ENCODE peak calls at places on chromosomes 1 and 21, in seven cellular contexts. A is kidney; C is ascending aorta; T is lung; K is CD8-positive, alpha-beta T cell; B is OCI-LY7; O is cardiac fibroblast. Q is an unnamed sample.

GRCh38 chr1:97573560-97573959 is 347.3 kb downstream of the DPYD start:
- DNase-seq in K (no peak), B (no peak), O (no peak), T (no peak), A (no peak), C (no peak), Q (no peak)

GRCh38 chr1:100348549-100349144 is 3.7 kb upstream of the CDC14A start:
- DNase-seq in O (no peak), B (no peak), T (no peak), A (no peak), K (no peak), C (no peak), Q (no peak)

GRCh38 chr1:241276391-241276790 is 80.6 kb downstream of the RGS7 start:
- DNase-seq in A (no peak), T (no peak), O (no peak), B (no peak), K (no peak), C (no peak), Q (no peak)

GRCh38 chr1:201282931-201283829 is at the start of gene PKP1:
- DNase-seq in A (peak), K (no peak), B (no peak), C (no peak), O (peak), T (no peak), Q (no peak)

GRCh38 chr1:156894711-156895407 is 1.3 kb downstream of the PEAR1 start:
- DNase-seq in B (no peak), O (peak), K (no peak), T (no peak), C (no peak), A (peak), Q (no peak)

GRCh38 chr1:29671957-29672356 is 435.6 kb downstream of the PTPRU start:
- DNase-seq in O (no peak), A (no peak), K (no peak), T (peak), C (peak), B (no peak), Q (no peak)

GRCh38 chr21:15442743-15443142 is 287.0 kb upstream of the USP25 start:
- DNase-seq in K (no peak), A (no peak), T (no peak), B (no peak), O (no peak), C (no peak), Q (no peak)

GRCh38 chr1:116852910-116853309 is 56.8 kb upstream of the PTGFRN start:
- DNase-seq in C (no peak), B (no peak), O (no peak), A (no peak), T (no peak), K (no peak), Q (no peak)

GRCh38 chr1:245810789-245811337 is 656.1 kb downstream of the KIF26B start:
- DNase-seq in B (peak), A (no peak), O (no peak), K (no peak), C (no peak), T (no peak), Q (no peak)

GRCh38 chr1:9249534-9250335 is 15.2 kb downstream of the H6PD start:
- DNase-seq in A (peak), B (peak), K (peak), O (peak), T (peak), C (no peak), Q (no peak)

GRCh38 chr1:23210351-23210785 is 6.9 kb downstream of the HTR1D start:
- DNase-seq in T (no peak), K (no peak), A (no peak), O (no peak), C (no peak), B (peak), Q (no peak)

GRCh38 chr21:45074048-45074817 is at the start of gene ADARB1:
- DNase-seq in B (peak), O (peak), K (peak), C (peak), T (peak), A (peak), Q (no peak)

GRCh38 chr1:48649880-48650279 is 126.8 kb downstream of the BEND5 start:
- DNase-seq in A (no peak), T (no peak), O (no peak), C (no peak), B (no peak), K (no peak), Q (no peak)

GRCh38 chr1:154221815-154222081 is 993 bp downstream of the UBAP2L start:
- DNase-seq in O (peak), K (no peak), A (no peak), T (no peak), C (no peak), B (peak), Q (no peak)

GRCh38 chr1:202968895-202969295 is 1.8 kb upstream of the CYB5R1 start:
- DNase-seq in C (peak), A (no peak), B (peak), K (peak), T (peak), O (peak), Q (peak)

GRCh38 chr1:70990460-70991253 is 57.0 kb downstream of the PTGER3 start:
- DNase-seq in C (no peak), A (no peak), K (no peak), O (no peak), T (no peak), B (no peak), Q (no peak)

GRCh38 chr1:218486108-218486507 is 141.0 kb downstream of the TGFB2 start:
- DNase-seq in C (no peak), B (no peak), K (no peak), A (no peak), O (no peak), T (no peak), Q (no peak)

GRCh38 chr21:46217511-46218196 is 10.9 kb downstream of the LSS start:
- DNase-seq in K (no peak), A (no peak), T (no peak), C (no peak), B (no peak), O (no peak), Q (no peak)

GRCh38 chr21:46457801-46458314 is 833 bp upstream of the DIP2A start:
- DNase-seq in A (no peak), T (no peak), B (peak), O (peak), C (peak), K (peak), Q (no peak)

GRCh38 chr1:77416692-77417450 is 135.1 kb downstream of the AK5 start:
- DNase-seq in C (no peak), A (no peak), T (no peak), O (no peak), B (peak), K (no peak), Q (no peak)

GRCh38 chr21:39854572-39854971 is 12.7 kb upstream of the PCP4 start:
- DNase-seq in K (no peak), C (no peak), B (no peak), T (no peak), A (no peak), O (no peak), Q (no peak)

GRCh38 chr1:147570907-147571306 is 29.6 kb downstream of the BCL9 start:
- DNase-seq in O (no peak), A (no peak), K (no peak), T (no peak), B (no peak), C (no peak), Q (no peak)

GRCh38 chr1:208866351-208866750 is 622.2 kb upstream of the PLXNA2 start:
- DNase-seq in O (no peak), B (no peak), K (no peak), A (no peak), T (no peak), C (no peak), Q (no peak)

GRCh38 chr1:109398343-109399225 is 866 bp upstream of the SORT1 start:
- DNase-seq in B (no peak), A (no peak), O (no peak), T (no peak), C (no peak), K (peak), Q (no peak)

GRCh38 chr1:12761781-12762180 is 11.8 kb upstream of the PRAMEF12 start:
- DNase-seq in T (no peak), C (no peak), B (no peak), A (no peak), O (no peak), K (no peak), Q (no peak)

GRCh38 chr21:46392921-46393320 is 65.8 kb upstream of the DIP2A start:
- DNase-seq in O (peak), A (peak), C (no peak), K (no peak), T (no peak), B (no peak), Q (peak)

GRCh38 chr21:29025328-29025713 is 853 bp downstream of the USP16 start:
- DNase-seq in B (no peak), O (peak), K (no peak), T (no peak), C (no peak), A (no peak), Q (no peak)

GRCh38 chr1:28545246-28545628 is 7.6 kb upstream of the TRNAU1AP start:
- DNase-seq in A (no peak), C (no peak), K (no peak), B (no peak), T (no peak), O (no peak), Q (no peak)

GRCh38 chr1:117615474-117615873 is 9.6 kb downstream of the TENT5C start:
- DNase-seq in K (peak), A (no peak), T (no peak), C (peak), B (peak), O (no peak), Q (no peak)

GRCh38 chr1:23772049-23772853 is 6.0 kb upstream of the PITHD1 start:
- DNase-seq in C (peak), B (peak), K (peak), A (peak), O (peak), T (peak), Q (no peak)

GRCh38 chr1:109060707-109061106 is 15.1 kb downstream of the TAF13 start:
- DNase-seq in A (no peak), C (no peak), O (no peak), K (no peak), T (no peak), B (no peak), Q (no peak)

GRCh38 chr1:224435318-224435763 is 744 bp upstream of the WDR26 start:
- DNase-seq in A (no peak), O (peak), B (peak), K (peak), C (peak), T (no peak), Q (peak)

GRCh38 chr1:28553229-28553930 is 495 bp downstream of the TRNAU1AP start:
- DNase-seq in T (no peak), K (no peak), O (peak), C (peak), B (peak), A (peak), Q (no peak)

GRCh38 chr1:17040135-17040534 is 13.7 kb downstream of the SDHB start:
- DNase-seq in T (no peak), B (no peak), A (no peak), C (no peak), O (no peak), K (no peak), Q (no peak)
- TF ChIP-seq CTCF in T (no peak), B (no peak), A (no peak), C (no peak), O (no peak), K (no peak), Q (no peak)

GRCh38 chr1:155424091-155424490 is 103.4 kb downstream of the RUSC1 start:
- DNase-seq in K (no peak), C (no peak), B (no peak), A (no peak), T (no peak), O (no peak), Q (no peak)
- H3K4me3 ChIP-seq in K (no peak), C (no peak), B (no peak), A (no peak), T (no peak), O (no peak), Q (no peak)

DNA sequence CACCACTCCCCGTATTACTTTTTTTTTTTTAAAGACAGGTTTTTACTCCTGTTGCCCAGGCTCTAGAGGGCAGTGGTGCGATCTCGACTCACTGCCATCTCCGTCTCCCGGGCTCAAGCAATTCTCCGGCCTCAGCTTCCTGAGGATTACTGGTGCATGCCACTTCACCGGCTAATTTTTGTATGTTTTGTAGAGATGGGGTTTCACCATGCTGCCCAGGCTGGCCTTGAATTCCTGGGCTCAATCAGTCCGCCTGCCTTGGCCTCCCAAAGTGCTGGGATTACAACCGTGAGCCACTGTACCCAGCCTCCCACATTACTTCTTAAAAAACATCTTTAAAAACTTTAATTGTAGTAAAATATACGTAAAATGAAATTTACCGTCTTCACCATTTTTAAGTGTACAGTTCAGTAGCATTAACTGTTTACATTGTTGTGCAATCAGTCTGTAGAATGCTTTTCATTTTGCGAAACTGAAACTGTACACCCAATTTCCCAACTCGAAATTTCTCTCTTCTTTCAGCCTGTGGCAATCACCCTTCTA is 77.0 kb downstream of the ZMYM4 start:
- DNase-seq in K (no peak), B (no peak), C (no peak), T (peak), A (no peak), O (peak), Q (no peak)
- TF ChIP-seq CTCF in K (no peak), B (peak), C (no peak), T (no peak), A (no peak), O (no peak), Q (no peak)

GRCh38 chr1:66246371-66247262 is 287.3 kb upstream of the SGIP1 start:
- DNase-seq in B (no peak), C (no peak), A (no peak), T (no peak), K (no peak), O (peak), Q (no peak)
- H3K4me3 ChIP-seq in B (no peak), C (no peak), A (no peak), T (no peak), K (no peak), O (no peak), Q (no peak)

GRCh38 chr1:94790246-94790645 is 29.9 kb upstream of the SLC44A3 start:
- DNase-seq in A (no peak), B (no peak), K (no peak), C (no peak), T (no peak), O (no peak), Q (no peak)
- TF ChIP-seq CTCF in A (no peak), B (no peak), K (no peak), C (no peak), T (no peak), O (no peak), Q (no peak)

GRCh38 chr1:151537112-151537511 is 3.0 kb upstream of the TUFT1 start:
- DNase-seq in O (peak), K (no peak), C (no peak), B (no peak), T (no peak), A (no peak), Q (peak)

GRCh38 chr1:151540021-151540981 is at the start of gene TUFT1:
- DNase-seq in B (peak), A (peak), K (peak), T (peak), O (peak), C (peak), Q (no peak)

GRCh38 chr1:151536499-151536898 is 3.6 kb upstream of the TUFT1 start:
- DNase-seq in A (no peak), K (no peak), O (no peak), C (no peak), T (no peak), B (no peak), Q (no peak)

GRCh38 chr1:151540982-151541377 is 871 bp downstream of the TUFT1 start:
- DNase-seq in K (no peak), B (no peak), C (no peak), O (no peak), A (no peak), T (no peak), Q (no peak)

DNA sequence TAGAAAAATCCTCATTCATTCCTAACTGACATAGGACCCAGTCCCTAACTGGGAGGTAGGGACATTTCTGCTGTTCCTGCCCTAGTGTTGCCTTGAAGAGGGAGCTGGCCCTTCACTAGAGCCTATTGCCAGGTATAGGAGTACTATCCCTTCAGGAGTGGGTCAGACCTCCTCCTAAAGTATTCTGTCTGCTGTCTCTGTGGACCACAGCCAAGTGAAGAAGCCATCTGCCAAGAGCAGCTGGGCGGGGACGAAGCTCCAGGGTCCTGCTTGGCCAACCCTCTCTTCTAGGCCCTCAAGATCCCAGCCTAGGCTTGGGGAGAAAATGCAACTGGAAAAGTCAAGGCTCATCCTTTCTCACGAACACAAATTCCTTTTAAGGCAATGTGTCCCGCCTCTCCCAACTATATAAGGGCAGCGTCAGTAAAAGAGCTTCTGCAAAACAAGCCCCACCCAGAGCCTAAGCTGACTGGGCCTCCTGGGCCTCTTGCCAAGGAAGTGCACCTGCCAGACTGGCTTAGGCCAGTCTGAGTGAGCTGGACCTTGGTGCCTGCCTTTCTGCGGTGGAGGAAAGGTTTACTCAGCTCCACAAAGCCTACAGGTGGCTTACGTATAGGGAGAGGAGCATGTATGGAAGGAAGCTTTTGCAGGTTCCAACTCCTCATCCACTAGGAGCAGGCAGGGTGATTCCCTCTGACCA is 638 bp upstream of the TUFT1 start:
- DNase-seq in C (peak), B (peak), K (peak), T (peak), A (peak), O (peak), Q (no peak)
- H3K4me3 ChIP-seq in C (peak), B (no peak), K (peak), T (no peak), A (peak), O (peak), Q (peak)

GRCh38 chr1:26694185-26694572 is 1.6 kb upstream of the ARID1A start:
- DNase-seq in K (no peak), O (peak), B (no peak), T (no peak), C (no peak), A (no peak), Q (no peak)

GRCh38 chr1:26692793-26693490 is 2.9 kb upstream of the ARID1A start:
- DNase-seq in O (peak), T (peak), A (peak), B (peak), C (peak), K (peak), Q (peak)

GRCh38 chr1:26693557-26694184 is 2.1 kb upstream of the ARID1A start:
- DNase-seq in K (no peak), C (no peak), A (no peak), T (no peak), O (peak), B (peak), Q (no peak)

GRCh38 chr1:26690576-26691031 is 5.2 kb upstream of the ARID1A start:
- DNase-seq in B (no peak), A (no peak), O (peak), K (no peak), T (no peak), C (no peak), Q (no peak)

GRCh38 chr1:26692211-26692792 is 3.5 kb upstream of the ARID1A start:
- DNase-seq in C (peak), K (peak), A (peak), O (peak), B (peak), T (peak), Q (peak)
- TF ChIP-seq CTCF in C (no peak), K (no peak), A (peak), O (no peak), B (peak), T (no peak), Q (peak)

GRCh38 chr1:167627615-167627864 is 2.5 kb upstream of the RCSD1 start:
- DNase-seq in A (no peak), O (no peak), T (no peak), B (peak), K (no peak), C (no peak), Q (no peak)
- H3K4me3 ChIP-seq in A (no peak), O (no peak), T (no peak), B (peak), K (peak), C (no peak), Q (no peak)

GRCh38 chr1:53967409-53968124 is 21.4 kb downstream of the LRRC42 start:
- DNase-seq in B (no peak), A (no peak), O (no peak), T (no peak), C (no peak), K (no peak), Q (no peak)
- TF ChIP-seq CTCF in B (no peak), A (no peak), O (no peak), T (no peak), C (no peak), K (no peak), Q (no peak)

Q was measured in AG09309.